ENCODE peak calls at places on chromosome 11, in eight cellular contexts. L is heart right ventricle, J is kidney, P is AG04450, H is endodermal cell, F is fibroblast of lung, I is A549, Y is ovary. W is an unnamed sample.

GRCh38 chr11:17992916-17993315 is 19.9 kb downstream of the SERGEF start:
- DNase-seq in L (no peak), J (no peak), P (no peak), H (no peak), F (no peak), I (no peak), Y (no peak), W (no peak)

GRCh38 chr11:5083602-5084001 is 14.2 kb downstream of the OR52E1 start:
- DNase-seq in L (no peak), J (no peak), P (no peak), H (no peak), F (no peak), I (no peak), Y (no peak), W (no peak)

GRCh38 chr11:60953781-60954180 is 1.8 kb upstream of the SLC15A3 start:
- DNase-seq in L (no peak), J (no peak), P (no peak), H (no peak), F (no peak), I (no peak), Y (no peak), W (no peak)

GRCh38 chr11:86678823-86679222 is 6.4 kb upstream of the ME3 start:
- DNase-seq in L (no peak), J (no peak), P (peak; percentile 33), H (peak; percentile 50), F (no peak), I (no peak), Y (no peak), W (no peak)

GRCh38 chr11:119717839-119718534 is 11.0 kb downstream of the NECTIN1 start:
- DNase-seq in L (no peak), J (no peak), P (no peak), H (no peak), F (no peak), I (no peak), Y (no peak), W (no peak)

GRCh38 chr11:34366522-34366921 is 8.7 kb upstream of the ABTB2 start:
- DNase-seq in L (no peak), J (no peak), P (no peak), H (peak; percentile 51), F (peak; percentile 28), I (no peak), Y (no peak), W (no peak)

GRCh38 chr11:109641549-109641948 is 219.6 kb downstream of the C11orf87 start:
- DNase-seq in L (no peak), J (no peak), P (peak; percentile 1), H (peak; percentile 83), F (peak; percentile 1), I (peak; percentile 0), Y (no peak), W (no peak)

GRCh38 chr11:107545101-107545514 is 20.4 kb downstream of the ALKBH8 start:
- DNase-seq in L (no peak), J (no peak), P (no peak), H (no peak), F (peak; percentile 19), I (no peak), Y (no peak), W (no peak)

GRCh38 chr11:64379160-64379559 is 20.2 kb downstream of the RPS6KA4 start:
- DNase-seq in L (no peak), J (peak; percentile 75), P (no peak), H (no peak), F (no peak), I (no peak), Y (no peak), W (no peak)

GRCh38 chr11:70304208-70304603 is 33.7 kb downstream of the PPFIA1 start:
- DNase-seq in L (no peak), J (no peak), P (no peak), H (no peak), F (no peak), I (no peak), Y (no peak), W (no peak)

GRCh38 chr11:96317985-96318384 is 25.0 kb downstream of the MAML2 start:
- DNase-seq in L (no peak), J (no peak), P (no peak), H (no peak), F (no peak), I (no peak), Y (no peak), W (no peak)

GRCh38 chr11:130580372-130580771 is 131.9 kb downstream of the ADAMTS15 start:
- DNase-seq in L (no peak), J (no peak), P (peak; percentile 20), H (peak; percentile 90), F (peak; percentile 44), I (peak; percentile 60), Y (peak; percentile 48), W (no peak)

GRCh38 chr11:70129051-70129592 is 51.0 kb downstream of the ANO1 start:
- DNase-seq in L (no peak), J (no peak), P (no peak), H (no peak), F (no peak), I (no peak), Y (no peak), W (no peak)

GRCh38 chr11:90836031-90836430 is 613.2 kb upstream of the CHORDC1 start:
- DNase-seq in L (no peak), J (no peak), P (no peak), H (no peak), F (no peak), I (no peak), Y (no peak), W (no peak)

GRCh38 chr11:11661356-11662040 is 39.7 kb upstream of the GALNT18 start:
- DNase-seq in L (no peak), J (no peak), P (no peak), H (no peak), F (no peak), I (no peak), Y (no peak), W (no peak)

GRCh38 chr11:97702948-97703347 is 1313.1 kb downstream of the JRKL start:
- DNase-seq in L (no peak), J (no peak), P (no peak), H (no peak), F (no peak), I (no peak), Y (no peak), W (no peak)
- H3K9me3 ChIP-seq in L (no peaks in the 10 kb centered on the region), J (no peaks in the 10 kb centered on the region), P (no peaks in the 10 kb centered on the region), H (no peaks in the 10 kb centered on the region), F (no peaks in the 10 kb centered on the region), I (no peaks in the 10 kb centered on the region), Y (no peaks in the 10 kb centered on the region), W (no peaks in the 10 kb centered on the region)

GRCh38 chr11:102974552-102975280 is 19.2 kb upstream of the MMP13 start:
- DNase-seq in L (no peak), J (no peak), P (no peak), H (no peak), F (peak; percentile 64), I (no peak), Y (no peak), W (no peak)
- H3K9me3 ChIP-seq in L (no peaks in the 10 kb centered on the region), J (no peaks in the 10 kb centered on the region), P (no peaks in the 10 kb centered on the region), H (no peaks in the 10 kb centered on the region), F (no peaks in the 10 kb centered on the region), I (no peaks in the 10 kb centered on the region), Y (no peaks in the 10 kb centered on the region), W (no peaks in the 10 kb centered on the region)

DNA sequence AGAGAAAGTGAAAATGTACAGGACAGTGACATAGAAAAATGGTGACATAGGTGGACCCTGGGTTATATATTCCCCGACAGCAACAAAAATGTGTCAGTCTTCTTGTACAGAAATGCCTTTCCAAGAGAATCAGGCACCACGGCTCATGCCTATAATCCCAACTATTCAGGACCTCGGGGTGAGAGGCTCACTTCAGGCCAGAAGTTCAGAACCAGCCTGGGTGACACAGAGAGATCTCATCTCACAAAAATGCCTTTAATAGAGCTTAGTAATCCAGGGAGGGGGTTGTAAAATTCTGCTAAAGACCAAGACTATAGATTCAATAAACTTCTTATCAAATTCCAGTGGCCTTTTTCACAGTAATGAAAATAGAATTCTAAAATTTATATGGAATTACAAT is 10.7 kb downstream of the ZNF195 start:
- DNase-seq in L (no peak), J (no peak), P (no peak), H (no peak), F (no peak), I (no peak), Y (no peak), W (no peak)
- H3K9me3 ChIP-seq in L (no peaks in the 10 kb centered on the region), J (no peaks in the 10 kb centered on the region), P (peaks cover 41% of the 10 kb centered on the region), H (peaks cover 95% of the 10 kb centered on the region), F (peaks cover 2% of the 10 kb centered on the region), I (peaks cover 92% of the 10 kb centered on the region), Y (no peaks in the 10 kb centered on the region), W (peaks cover 20% of the 10 kb centered on the region)

DNA sequence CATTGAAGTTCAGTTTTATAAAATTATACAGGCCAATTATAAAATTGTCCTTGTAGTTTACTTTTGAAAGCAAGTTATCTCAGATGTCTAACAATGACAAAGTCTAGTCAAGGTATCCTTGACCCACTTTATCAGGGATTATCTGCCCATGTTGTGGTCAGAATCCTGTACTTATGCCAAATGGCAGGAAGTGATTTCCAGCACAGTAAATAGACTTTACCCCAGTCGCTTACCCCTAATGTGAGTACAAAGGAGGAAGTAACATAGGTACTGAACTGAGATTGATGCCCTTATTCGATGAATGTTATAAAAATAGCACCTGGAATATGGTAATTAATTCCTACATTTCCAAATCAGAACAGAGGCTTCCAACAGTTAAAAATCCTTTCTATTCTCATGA is 355.7 kb downstream of the CNTN5 start:
- DNase-seq in L (no peak), J (no peak), P (no peak), H (no peak), F (no peak), I (no peak), Y (no peak), W (no peak)
- H3K9me3 ChIP-seq in L (no peaks in the 10 kb centered on the region), J (no peaks in the 10 kb centered on the region), P (no peaks in the 10 kb centered on the region), H (no peaks in the 10 kb centered on the region), F (no peaks in the 10 kb centered on the region), I (no peaks in the 10 kb centered on the region), Y (no peaks in the 10 kb centered on the region), W (no peaks in the 10 kb centered on the region)

DNA sequence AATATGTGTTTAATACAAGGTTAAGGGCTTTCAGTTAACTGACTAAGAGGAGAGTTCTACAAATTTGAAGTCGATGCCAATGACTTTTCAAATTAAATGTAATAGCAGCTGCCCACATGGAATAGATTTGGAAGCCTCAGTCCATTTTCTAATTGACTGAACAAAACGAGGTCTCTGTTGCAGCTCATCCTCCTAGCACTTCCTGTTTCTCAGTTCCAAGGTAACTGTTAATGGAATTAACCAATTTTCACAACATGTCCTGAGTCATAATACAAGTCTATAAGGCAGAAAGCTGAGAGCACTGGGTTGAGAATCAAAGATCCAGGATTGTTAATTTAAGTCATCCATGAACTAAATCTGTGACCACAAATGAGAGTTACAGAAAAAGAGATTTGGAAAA is 177.2 kb downstream of the OPCML start:
- DNase-seq in L (no peak), J (no peak), P (no peak), H (no peak), F (no peak), I (no peak), Y (no peak), W (no peak)
- H3K9me3 ChIP-seq in L (no peaks in the 10 kb centered on the region), J (no peaks in the 10 kb centered on the region), P (peaks cover 21% of the 10 kb centered on the region), H (no peaks in the 10 kb centered on the region), F (no peaks in the 10 kb centered on the region), I (no peaks in the 10 kb centered on the region), Y (no peaks in the 10 kb centered on the region), W (no peaks in the 10 kb centered on the region)

DNA sequence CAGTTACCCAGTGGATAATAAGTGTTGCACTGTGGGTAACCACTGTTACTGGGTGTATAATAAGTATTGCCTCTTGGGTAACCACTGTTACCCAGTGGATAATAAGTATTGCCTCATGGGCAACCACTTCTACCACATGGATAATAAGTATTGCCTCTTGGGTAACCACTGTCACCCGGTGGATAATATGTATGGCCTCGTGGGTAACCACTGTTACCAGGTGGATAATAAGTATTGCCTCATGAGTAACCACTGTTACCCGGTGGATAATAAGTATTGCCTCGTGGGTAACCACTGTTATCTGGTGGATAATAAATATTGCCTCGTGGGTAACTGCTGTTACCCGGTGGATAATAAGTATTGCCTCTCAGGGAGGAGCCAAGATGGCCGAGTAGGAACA is 29.7 kb upstream of the NXPE4 start:
- DNase-seq in L (no peak), J (no peak), P (no peak), H (no peak), F (no peak), I (no peak), Y (no peak), W (no peak)
- H3K9me3 ChIP-seq in L (no peaks in the 10 kb centered on the region), J (no peaks in the 10 kb centered on the region), P (no peaks in the 10 kb centered on the region), H (peaks cover 54% of the 10 kb centered on the region), F (no peaks in the 10 kb centered on the region), I (no peaks in the 10 kb centered on the region), Y (no peaks in the 10 kb centered on the region), W (peaks cover 1% of the 10 kb centered on the region)

W was measured in T-helper 17 cell.